ENCODE peak calls at places on chromosomes 12 and 14, in seven cellular contexts. I, K, Z, D, F, N and E are unnamed samples.

GRCh38 chr14:86221000-86221399 is 691.1 kb downstream of the FLRT2 start:
- DNase-seq in I (no peak), K (no peak), Z (peak), D (no peak), F (no peak), N (no peak), E (no peak)

GRCh38 chr12:29741342-29742241 is 42.1 kb downstream of the TMTC1 start:
- DNase-seq in I (peak), K (no peak), Z (peak), D (no peak), F (no peak), N (no peak), E (no peak)

GRCh38 chr12:27178251-27178650 is 65.8 kb upstream of the STK38L start:
- DNase-seq in I (peak), K (no peak), Z (no peak), D (no peak), F (no peak), N (no peak), E (no peak)

GRCh38 chr14:95537298-95538089 is 2.6 kb downstream of the GLRX5 start:
- DNase-seq in I (no peak), K (no peak), Z (no peak), D (no peak), F (no peak), N (no peak), E (no peak)

GRCh38 chr14:63852271-63852816 is 460 bp upstream of the SYNE2 start:
- DNase-seq in I (peak), K (no peak), Z (no peak), D (no peak), F (peak), N (no peak), E (no peak)

GRCh38 chr12:12616512-12617275 is 5.0 kb downstream of the CREBL2 start:
- DNase-seq in I (peak), K (no peak), Z (no peak), D (no peak), F (no peak), N (no peak), E (no peak)

GRCh38 chr12:12240671-12241345 is 26.0 kb downstream of the LRP6 start:
- DNase-seq in I (peak), K (no peak), Z (peak), D (no peak), F (no peak), N (no peak), E (no peak)

GRCh38 chr12:19151298-19151697 is 21.8 kb downstream of the PLEKHA5 start:
- DNase-seq in I (peak), K (no peak), Z (no peak), D (no peak), F (no peak), N (no peak), E (no peak)

GRCh38 chr14:101223147-101223546 is 319.6 kb upstream of the RTL1 start:
- DNase-seq in I (no peak), K (no peak), Z (no peak), D (no peak), F (no peak), N (no peak), E (no peak)

GRCh38 chr12:76091245-76091757 is 6.8 kb upstream of the NAP1L1 start:
- DNase-seq in I (no peak), K (no peak), Z (no peak), D (no peak), F (no peak), N (no peak), E (no peak)

GRCh38 chr12:76096079-76096651 is 11.7 kb upstream of the NAP1L1 start:
- DNase-seq in I (no peak), K (no peak), Z (no peak), D (no peak), F (no peak), N (no peak), E (no peak)

DNA sequence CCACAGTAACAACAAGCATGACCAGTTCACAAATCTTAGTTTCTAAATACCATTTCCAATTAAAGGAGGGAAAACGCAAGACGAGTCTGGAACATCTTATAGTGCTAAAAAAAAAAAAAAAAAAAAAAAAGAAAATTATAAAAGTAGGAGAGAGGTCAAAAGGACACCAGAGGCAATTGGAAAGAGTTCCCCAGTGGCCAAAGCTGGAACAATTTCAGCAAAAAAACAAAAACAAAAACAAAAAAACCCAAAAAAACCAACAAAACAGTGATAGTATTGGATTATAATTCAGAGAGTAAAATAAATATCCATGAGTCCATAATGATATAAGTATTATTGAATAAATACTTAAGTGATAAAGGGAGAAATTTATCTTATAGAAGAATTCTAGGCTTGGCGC is 10.3 kb upstream of the NAP1L1 start:
- DNase-seq in I (no peak), K (no peak), Z (no peak), D (no peak), F (no peak), N (no peak), E (no peak)
- TF ChIP-seq CTCF in I (no peak), K (no peak), Z (no peak), D (no peak), F (no peak), N (no peak), E (no peak)

GRCh38 chr12:49295087-49296001 is at the start of gene PRPH:
- DNase-seq in I (no peak), K (peak), Z (peak), D (peak), F (peak), N (no peak), E (no peak)

GRCh38 chr12:49294086-49294803 is 702 bp upstream of the PRPH start:
- DNase-seq in I (no peak), K (peak), Z (no peak), D (peak), F (no peak), N (no peak), E (no peak)

GRCh38 chr12:49293056-49293956 is 1.6 kb upstream of the PRPH start:
- DNase-seq in I (no peak), K (peak), Z (no peak), D (no peak), F (no peak), N (no peak), E (no peak)

GRCh38 chr12:49294804-49295086 is 202 bp upstream of the PRPH start:
- DNase-seq in I (no peak), K (no peak), Z (no peak), D (no peak), F (no peak), N (no peak), E (no peak)

DNA sequence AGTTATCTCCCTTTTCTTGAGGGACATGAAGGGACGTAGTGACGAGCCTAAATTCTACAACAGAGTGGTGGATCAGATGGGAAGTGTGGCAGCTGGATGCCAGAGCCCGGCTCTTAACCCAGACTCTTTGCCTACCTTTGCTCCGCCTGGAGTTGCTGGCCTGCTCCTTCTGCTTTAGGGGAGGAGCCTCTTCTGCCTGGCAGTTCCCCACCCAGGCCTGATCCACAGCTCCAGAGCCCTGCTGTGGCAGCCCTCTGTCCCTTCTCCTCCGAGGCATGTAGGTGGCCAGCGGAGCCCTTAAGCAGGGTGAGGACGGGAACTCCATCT is 2.3 kb upstream of the PRPH start:
- DNase-seq in I (no peak), K (no peak), Z (no peak), D (no peak), F (no peak), N (no peak), E (no peak)
- H3K4me3 ChIP-seq in I (no peak), K (no peak), Z (no peak), D (no peak), F (no peak), N (peak), E (no peak)

GRCh38 chr12:104656383-104656782 is 199.6 kb downstream of the CHST11 start:
- DNase-seq in I (peak), K (no peak), Z (no peak), D (no peak), F (no peak), N (no peak), E (no peak)

GRCh38 chr12:104652910-104653309 is 196.2 kb downstream of the CHST11 start:
- DNase-seq in I (no peak), K (no peak), Z (no peak), D (peak), F (no peak), N (no peak), E (no peak)

GRCh38 chr12:104655059-104655609 is 198.4 kb downstream of the CHST11 start:
- DNase-seq in I (no peak), K (no peak), Z (no peak), D (no peak), F (no peak), N (no peak), E (no peak)

GRCh38 chr12:104651812-104652211 is 195.1 kb downstream of the CHST11 start:
- DNase-seq in I (no peak), K (no peak), Z (no peak), D (no peak), F (no peak), N (no peak), E (no peak)

GRCh38 chr12:104653730-104654328 is 197.1 kb downstream of the CHST11 start:
- DNase-seq in I (no peak), K (no peak), Z (no peak), D (peak), F (no peak), N (no peak), E (peak)
- TF ChIP-seq CTCF in I (peak), K (peak), Z (peak), D (peak), F (no peak), N (no peak), E (peak)

GRCh38 chr12:4134833-4135597 is 138.5 kb upstream of the CCND2 start:
- DNase-seq in I (no peak), K (no peak), Z (no peak), D (no peak), F (no peak), N (no peak), E (no peak)
- H3K4me3 ChIP-seq in I (no peak), K (no peak), Z (no peak), D (no peak), F (no peak), N (no peak), E (no peak)

GRCh38 chr14:106831322-106831720 is 1304.9 kb downstream of the TMEM121 start:
- DNase-seq in I (no peak), K (peak), Z (no peak), D (peak), F (peak), N (no peak), E (peak)
- TF ChIP-seq CTCF in I (peak), K (peak), Z (peak), D (peak), F (peak), N (no peak), E (peak)

GRCh38 chr14:69848156-69848555 is 31.1 kb upstream of the SMOC1 start:
- DNase-seq in I (no peak), K (no peak), Z (no peak), D (no peak), F (no peak), N (no peak), E (no peak)

GRCh38 chr14:69852897-69853296 is 26.3 kb upstream of the SMOC1 start:
- DNase-seq in I (no peak), K (no peak), Z (no peak), D (no peak), F (no peak), N (no peak), E (no peak)

GRCh38 chr14:69850736-69851112 is 28.5 kb upstream of the SMOC1 start:
- DNase-seq in I (no peak), K (no peak), Z (no peak), D (no peak), F (no peak), N (no peak), E (no peak)

GRCh38 chr14:69848903-69849391 is 30.3 kb upstream of the SMOC1 start:
- DNase-seq in I (no peak), K (no peak), Z (no peak), D (no peak), F (peak), N (no peak), E (no peak)

DNA sequence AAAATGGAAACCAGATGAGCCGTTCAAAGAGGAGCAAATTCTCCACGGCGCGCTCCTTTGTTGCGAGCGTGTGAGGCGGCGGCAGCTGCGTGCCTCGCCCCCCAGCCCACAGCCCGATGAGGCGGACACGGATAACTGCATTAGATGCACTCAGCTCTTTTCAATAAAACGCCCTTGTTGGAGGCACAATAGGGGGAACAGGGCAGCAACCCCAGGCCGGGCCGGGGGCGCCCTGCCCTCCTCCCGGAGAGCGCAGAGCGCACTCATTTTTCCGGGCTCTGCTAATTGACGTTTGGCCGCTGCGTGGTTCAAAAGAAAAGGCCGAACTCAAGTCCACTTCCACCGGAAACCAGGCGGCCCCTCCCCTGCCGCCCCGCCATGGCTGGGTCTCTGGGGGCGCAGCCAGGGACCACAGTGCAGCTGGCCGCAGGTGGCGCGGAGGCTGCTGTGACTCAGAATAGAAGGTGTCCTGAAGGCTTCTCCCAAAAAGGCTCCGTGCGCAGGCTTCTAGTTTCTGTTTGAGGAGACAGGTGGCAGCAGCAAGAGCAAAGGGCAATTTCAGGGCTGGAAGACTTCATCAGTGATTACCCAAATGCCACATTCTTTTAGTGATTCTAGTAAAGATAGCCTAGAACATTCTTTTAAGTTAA is 29.0 kb upstream of the SMOC1 start:
- DNase-seq in I (peak), K (no peak), Z (no peak), D (no peak), F (no peak), N (no peak), E (no peak)
- H3K4me3 ChIP-seq in I (peak), K (no peak), Z (no peak), D (no peak), F (no peak), N (no peak), E (no peak)

GRCh38 chr14:42508209-42508946 is 901.7 kb downstream of the LRFN5 start:
- DNase-seq in I (no peak), K (no peak), Z (no peak), D (no peak), F (no peak), N (no peak), E (no peak)
- TF ChIP-seq CTCF in I (no peak), K (no peak), Z (no peak), D (no peak), F (no peak), N (no peak), E (no peak)

DNA sequence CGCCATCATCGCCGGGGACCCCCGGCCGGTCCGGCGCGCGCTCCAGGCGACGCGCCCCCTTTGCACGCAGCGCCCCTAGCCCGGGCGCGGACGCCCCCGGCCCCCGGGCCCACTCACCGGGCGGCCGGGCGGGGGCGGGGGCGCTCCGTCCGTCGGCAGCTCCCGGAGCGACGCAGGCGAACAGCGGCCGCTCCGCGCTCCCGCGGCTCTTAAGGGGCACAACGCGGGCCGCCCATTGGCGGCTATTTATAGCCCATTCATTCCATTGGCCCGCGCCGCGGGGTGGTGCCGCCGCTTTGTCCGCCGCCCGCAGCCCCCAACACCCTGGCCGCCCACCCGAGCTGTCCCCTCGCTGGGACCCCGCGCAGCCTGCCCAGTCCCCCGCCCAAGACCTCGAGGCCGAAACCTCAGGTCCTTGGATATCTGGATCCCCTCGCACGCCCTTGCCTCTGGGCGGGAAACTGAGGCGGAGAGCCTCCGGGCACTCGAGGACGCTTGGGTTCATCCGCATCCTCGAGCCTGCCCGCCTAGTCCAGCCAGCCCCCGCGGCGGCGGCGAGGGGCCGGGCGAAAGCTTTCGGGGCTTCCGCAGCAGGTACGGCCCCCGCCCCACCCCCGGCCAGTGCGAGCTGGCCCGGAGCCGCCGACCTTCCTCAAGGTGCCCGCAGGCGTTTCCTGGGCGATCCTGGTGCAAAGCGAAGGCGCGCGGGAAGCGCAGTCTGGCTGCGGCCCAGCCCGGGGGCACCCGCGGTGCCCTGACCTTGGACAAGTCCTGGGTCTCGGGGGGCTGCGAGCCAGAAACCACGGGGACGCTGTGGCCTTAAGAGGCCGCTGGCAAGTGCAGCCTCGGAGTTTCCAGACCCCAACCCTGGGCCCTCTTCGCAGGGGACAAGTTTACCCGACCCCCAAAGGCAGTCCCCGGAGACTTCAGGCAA is at the start of gene CKB:
- DNase-seq in I (no peak), K (peak), Z (peak), D (no peak), F (peak), N (no peak), E (no peak)
- H3K4me3 ChIP-seq in I (peak), K (peak), Z (peak), D (no peak), F (peak), N (peak), E (peak)

DNA sequence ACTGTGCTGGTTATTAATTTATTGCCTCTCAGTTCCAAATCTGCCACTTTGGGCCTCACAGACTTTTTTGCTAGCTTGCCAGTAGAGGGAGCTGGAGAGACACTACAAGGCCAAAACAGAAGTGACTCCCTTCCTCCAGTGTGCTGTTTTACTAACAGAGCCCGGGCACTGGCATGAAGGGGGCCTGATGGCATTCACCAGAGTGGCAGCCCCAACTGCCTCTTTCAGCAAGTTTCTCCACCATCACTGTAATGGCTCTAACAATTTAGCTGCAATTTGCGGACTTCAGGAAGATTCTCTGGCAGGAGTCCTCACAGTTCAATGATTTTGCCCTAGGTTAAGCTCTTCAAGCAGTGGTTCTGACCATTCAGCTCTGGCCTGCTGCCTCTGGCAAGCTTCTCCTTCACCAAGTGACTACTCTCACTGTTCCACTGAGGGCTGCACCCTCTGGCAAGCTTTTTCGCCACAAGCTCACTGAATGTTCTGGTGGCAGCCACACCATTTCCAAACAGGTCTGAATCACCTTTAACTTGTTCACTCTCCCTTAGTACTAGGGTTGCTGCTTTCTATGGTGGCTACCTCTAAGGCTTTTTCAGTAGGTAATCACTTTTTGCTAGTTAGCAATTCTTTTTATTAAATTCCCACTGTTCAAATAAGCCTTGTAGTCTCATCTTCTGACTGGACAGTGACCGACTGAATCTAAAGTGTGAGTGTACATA is 104.9 kb downstream of the ZC3H14 start:
- DNase-seq in I (peak), K (peak), Z (peak), D (peak), F (peak), N (no peak), E (peak)
- TF ChIP-seq CTCF in I (peak), K (peak), Z (peak), D (peak), F (peak), N (peak), E (peak)

GRCh38 chr12:98738002-98738401 is 92.9 kb downstream of the APAF1 start:
- DNase-seq in I (no peak), K (no peak), Z (no peak), D (no peak), F (no peak), N (no peak), E (no peak)

GRCh38 chr12:98738539-98738938 is 93.4 kb downstream of the APAF1 start:
- DNase-seq in I (no peak), K (no peak), Z (no peak), D (no peak), F (no peak), N (no peak), E (no peak)

GRCh38 chr12:98735821-98736220 is 90.7 kb downstream of the APAF1 start:
- DNase-seq in I (no peak), K (no peak), Z (no peak), D (no peak), F (no peak), N (no peak), E (no peak)

GRCh38 chr12:98737327-98737722 is 92.2 kb downstream of the APAF1 start:
- DNase-seq in I (no peak), K (no peak), Z (no peak), D (no peak), F (no peak), N (no peak), E (no peak)

GRCh38 chr12:98736352-98737326 is 91.5 kb downstream of the APAF1 start:
- DNase-seq in I (no peak), K (no peak), Z (no peak), D (no peak), F (peak), N (no peak), E (no peak)
- H3K4me3 ChIP-seq in I (no peak), K (no peak), Z (no peak), D (no peak), F (no peak), N (no peak), E (no peak)